ENCODE peak calls at places on chromosomes 12 and 14, in five cellular contexts. J is cardiac muscle cell, C is mucosa of descending colon, M is WTC11, B is Panc1. R is an unnamed sample.

GRCh38 chr14:33404964-33405574 is 466.4 kb downstream of the NPAS3 start:
- DNase-seq in C (no peak), J (no peak), M (peak; percentile 22), B (no peak), R (no peak)

GRCh38 chr12:64903738-64904137 is 79.3 kb downstream of the TBC1D30 start:
- DNase-seq in M (no peak), B (no peak), C (no peak), J (no peak), R (no peak)

GRCh38 chr12:28629691-28630090 is 439.4 kb downstream of the CCDC91 start:
- DNase-seq in C (no peak), J (no peak), M (no peak), B (no peak), R (no peak)

GRCh38 chr12:88562151-88562550 is 18.1 kb downstream of the KITLG start:
- DNase-seq in B (no peak), J (no peak), C (no peak), M (no peak), R (no peak)

GRCh38 chr14:100325958-100326357 is 2.8 kb downstream of the SLC25A47 start:
- DNase-seq in B (no peak), M (no peak), J (no peak), C (no peak), R (no peak)

GRCh38 chr12:105698047-105698446 is 367.6 kb downstream of the C12orf75 start:
- DNase-seq in C (no peak), J (no peak), M (no peak), B (no peak), R (no peak)

GRCh38 chr12:47316609-47317049 is 236.9 kb upstream of the AMIGO2 start:
- DNase-seq in C (no peak), M (no peak), J (no peak), B (no peak), R (no peak)

GRCh38 chr14:94483071-94483451 is 7.1 kb upstream of the SERPINA9 start:
- DNase-seq in J (no peak), C (no peak), B (no peak), M (no peak), R (no peak)

GRCh38 chr12:74801625-74802024 is 264.0 kb downstream of the ATXN7L3B start:
- DNase-seq in M (no peak), J (no peak), C (no peak), B (no peak), R (no peak)

GRCh38 chr14:58978336-58978735 is 210.1 kb upstream of the DAAM1 start:
- DNase-seq in M (no peak), B (no peak), J (no peak), C (peak; percentile 30), R (no peak)

GRCh38 chr14:26332966-26333365 is 264.9 kb downstream of the NOVA1 start:
- DNase-seq in J (no peak), C (no peak), B (no peak), M (no peak), R (no peak)

GRCh38 chr12:71024281-71024680 is 103.7 kb upstream of the PTPRR start:
- DNase-seq in J (no peak), C (no peak), B (no peak), M (no peak), R (no peak)

GRCh38 chr14:95413289-95414215 is 93.8 kb upstream of the CLMN start:
- DNase-seq in B (no peak), J (no peak), C (no peak), M (no peak), R (no peak)

GRCh38 chr12:121577443-121578180 is 3.2 kb downstream of the KDM2B start:
- DNase-seq in C (peak; percentile 34), J (peak; percentile 42), B (no peak), M (no peak), R (no peak)

GRCh38 chr14:20846560-20846959 is 43.9 kb upstream of the RNASE1 start:
- DNase-seq in C (no peak), M (no peak), J (no peak), B (no peak), R (no peak)

GRCh38 chr12:26938660-26939185 is 453 bp downstream of the FGFR1OP2 start:
- DNase-seq in J (no peak), C (no peak), B (no peak), M (no peak), R (no peak)

GRCh38 chr12:125081427-125081826 is 16.2 kb downstream of the AACS start:
- DNase-seq in J (no peak), C (no peak), M (no peak), B (no peak), R (no peak)

GRCh38 chr14:73059326-73059725 is 992 bp downstream of the RBM25 start:
- DNase-seq in M (no peak), B (no peak), C (no peak), J (peak; percentile 10), R (no peak)

GRCh38 chr12:6828671-6829531 is 694 bp downstream of the P3H3 start:
- DNase-seq in J (peak; percentile 72), M (peak; percentile 72), C (peak; percentile 48), B (no peak), R (peak; percentile 52)

GRCh38 chr14:74905595-74906142 is 17.4 kb downstream of the RPS6KL1 start:
- DNase-seq in J (peak; percentile 79), C (peak; percentile 82), M (peak; percentile 84), B (no peak), R (peak; percentile 85)

GRCh38 chr12:108515916-108516315 is 839 bp downstream of the FICD start:
- DNase-seq in B (no peak), C (no peak), M (no peak), J (no peak), R (no peak)

GRCh38 chr12:48296586-48297396 is 53.9 kb downstream of the ZNF641 start:
- DNase-seq in B (peak; percentile 17), J (peak; percentile 83), M (peak; percentile 83), C (peak; percentile 79), R (peak; percentile 56)

GRCh38 chr14:102417646-102418045 is 54.9 kb downstream of the TECPR2 start:
- DNase-seq in B (no peak), J (no peak), M (no peak), C (no peak), R (no peak)

GRCh38 chr14:24094839-24095195 is 706 bp downstream of the PCK2 start:
- DNase-seq in M (no peak), J (no peak), B (no peak), C (no peak), R (peak; percentile 13)

GRCh38 chr12:13835657-13836056 is 145.7 kb downstream of the GRIN2B start:
- DNase-seq in J (no peak), M (no peak), B (no peak), C (no peak), R (no peak)

GRCh38 chr12:57429473-57430116 is 1.2 kb downstream of the R3HDM2 start:
- DNase-seq in J (no peak), M (no peak), C (no peak), B (no peak), R (no peak)

GRCh38 chr12:60021235-60021634 is 425.4 kb downstream of the SLC16A7 start:
- DNase-seq in C (no peak), B (no peak), J (no peak), M (no peak), R (no peak)

GRCh38 chr12:115023279-115023678 is 339.3 kb upstream of the TBX3 start:
- DNase-seq in J (no peak), B (no peak), C (no peak), M (no peak), R (no peak)

GRCh38 chr14:54593860-54594259 is 26.9 kb downstream of the SAMD4A start:
- DNase-seq in J (no peak), C (no peak), M (no peak), B (no peak), R (no peak)

GRCh38 chr14:72463291-72463866 is 430.5 kb downstream of the DPF3 start:
- DNase-seq in J (no peak), B (no peak), M (no peak), C (no peak), R (no peak)

GRCh38 chr14:92552066-92552465 is 38.5 kb downstream of the RIN3 start:
- DNase-seq in C (peak; percentile 36), J (no peak), B (no peak), M (no peak), R (no peak)

GRCh38 chr14:69349091-69349777 is 48.9 kb downstream of the ERH start:
- DNase-seq in M (no peak), J (no peak), C (no peak), B (no peak), R (no peak)

GRCh38 chr12:29608581-29608980 is 111.1 kb upstream of the OVCH1 start:
- DNase-seq in M (no peak), J (peak; percentile 41), B (no peak), C (no peak), R (no peak)

GRCh38 chr14:68976160-68977067 is 2.7 kb downstream of the ACTN1 start:
- DNase-seq in J (no peak), B (no peak), C (peak; percentile 62), M (no peak), R (no peak)

GRCh38 chr14:93549578-93549977 is 118.8 kb downstream of the UNC79 start:
- DNase-seq in C (no peak), M (no peak), J (no peak), B (no peak), R (no peak)

GRCh38 chr12:110582286-110583136 is 607 bp downstream of the PPTC7 start:
- DNase-seq in J (peak; percentile 64), B (no peak), M (peak; percentile 44), C (peak; percentile 83), R (peak; percentile 55)

GRCh38 chr12:71840226-71840847 is 778 bp downstream of the TBC1D15 start:
- DNase-seq in J (no peak), B (peak; percentile 30), C (no peak), M (no peak), R (peak; percentile 7)

GRCh38 chr14:77239412-77239811 is 31.6 kb downstream of the NGB start:
- DNase-seq in J (no peak), B (no peak), M (no peak), C (no peak), R (no peak)
- TF ChIP-seq CTCF in J (no peak), B (no peak), M (no peak), C (no peak), R (no peak)

GRCh38 chr12:119546340-119546739 is 47.2 kb upstream of the TMEM233 start:
- DNase-seq in J (no peak), B (no peak), M (no peak), C (no peak), R (no peak)
- TF ChIP-seq CTCF in J (no peak), B (no peak), M (no peak), C (no peak), R (no peak)

GRCh38 chr12:77724367-77724957 is 106.2 kb upstream of the NAV3 start:
- DNase-seq in C (no peak), M (no peak), B (peak; percentile 12), J (peak; percentile 13), R (peak; percentile 8)

GRCh38 chr12:77725611-77726010 is 105.1 kb upstream of the NAV3 start:
- DNase-seq in M (no peak), B (no peak), J (no peak), C (no peak), R (no peak)

GRCh38 chr12:77723308-77723707 is 107.4 kb upstream of the NAV3 start:
- DNase-seq in M (no peak), J (no peak), B (no peak), C (no peak), R (no peak)

GRCh38 chr12:77720258-77720657 is 110.4 kb upstream of the NAV3 start:
- DNase-seq in B (no peak), M (no peak), C (no peak), J (no peak), R (no peak)
- TF ChIP-seq CTCF in B (peak; percentile 26), M (no peak), C (no peak), J (peak; percentile 32), R (no peak)

GRCh38 chr14:38212996-38213395 is 5.3 kb downstream of the SSTR1 start:
- DNase-seq in M (no peak), J (no peak), C (no peak), B (no peak), R (no peak)

GRCh38 chr14:38221077-38221476 is 13.4 kb downstream of the SSTR1 start:
- DNase-seq in M (no peak), C (no peak), B (no peak), J (no peak), R (no peak)

GRCh38 chr14:38217538-38217937 is 9.8 kb downstream of the SSTR1 start:
- DNase-seq in C (no peak), B (no peak), M (no peak), J (no peak), R (no peak)
- TF ChIP-seq CTCF in C (no peak), B (no peak), M (no peak), J (no peak), R (no peak)